ENCODE peak calls at places on chromosomes 7 and 10, in eight cellular contexts. J is stimulated activated CD8-positive, alpha-beta memory T cell treated with anti-CD3 and anti-CD28 coated beads, Interleukin-7, amount 100 ng/mL, for 1 hour; K is GM13976; Q is frontal cortex; V is HFF-Myc; M is NCI-H2081; D is NCI-H2171 treated with DMSO at 0.1 percent for 48 hours; Z is fibroblast of the aortic adventitia. I is an unnamed sample.

GRCh38 chr7:116876664-116877442 is 14.5 kb downstream of the CAPZA2 start:
- DNase-seq in K (no peak), Q (no peak), M (no peak), Z (peak; percentile 79), V (no peak), J (no peak), D (no peak), I (no peak)

GRCh38 chr10:12730809-12731519 is 270.5 kb downstream of the CCDC3 start:
- DNase-seq in Q (no peak), V (no peak), Z (peak; percentile 87), K (peak; percentile 38), D (no peak), J (no peak), M (no peak), I (no peak)

GRCh38 chr10:91162495-91163268 is 57.8 kb upstream of the PCGF5 start:
- DNase-seq in Q (peak; percentile 73), D (peak; percentile 27), Z (peak; percentile 47), J (peak; percentile 55), V (no peak), K (peak; percentile 75), M (peak; percentile 50), I (peak; percentile 87)

GRCh38 chr10:101214446-101215396 is 14.5 kb downstream of the LBX1 start:
- DNase-seq in K (peak; percentile 84), D (peak; percentile 52), J (peak; percentile 46), M (peak; percentile 66), Q (peak; percentile 67), Z (peak; percentile 43), V (no peak), I (no peak)

GRCh38 chr10:43026039-43026973 is 50.6 kb upstream of the RET start:
- DNase-seq in D (no peak), J (no peak), Z (no peak), K (no peak), Q (no peak), M (no peak), V (no peak), I (no peak)

GRCh38 chr10:54815583-54815982 is 14.6 kb upstream of the PCDH15 start:
- DNase-seq in V (no peak), Q (no peak), M (no peak), J (no peak), K (no peak), Z (no peak), D (no peak), I (no peak)

GRCh38 chr7:157678503-157678902 is 341.7 kb downstream of the DNAJB6 start:
- DNase-seq in Q (no peak), K (no peak), Z (no peak), V (no peak), J (no peak), D (no peak), M (peak; percentile 68), I (no peak)

GRCh38 chr7:151423936-151424335 is 14.1 kb upstream of the WDR86 start:
- DNase-seq in D (no peak), M (no peak), Q (no peak), J (no peak), Z (peak; percentile 59), V (no peak), K (no peak), I (no peak)

GRCh38 chr7:156158693-156159092 is 346.4 kb upstream of the SHH start:
- DNase-seq in D (no peak), J (no peak), M (no peak), K (no peak), Q (no peak), V (no peak), Z (no peak), I (no peak)

GRCh38 chr10:77637986-77638765 is 568 bp upstream of the KCNMA1 start:
- DNase-seq in D (peak; percentile 40), Q (no peak), J (no peak), M (peak; percentile 27), Z (peak; percentile 45), V (no peak), K (no peak), I (no peak)

GRCh38 chr10:97422921-97423420 is 3.0 kb upstream of the PGAM1 start:
- DNase-seq in K (no peak), M (no peak), Z (peak; percentile 61), J (no peak), D (no peak), Q (no peak), V (peak; percentile 75), I (no peak)

I was measured in globus pallidus.